ENCODE peak calls at places on chromosomes 4 and X, in six cellular contexts. E is CD4-positive, alpha-beta T cell; X is suprapubic skin; B is body of pancreas; J is brain pericyte; P is psoas muscle. M is an unnamed sample.

GRCh38 chr4:35286434-35286833 is 957.9 kb downstream of the ARAP2 start:
- DNase-seq in J (no peak), P (no peak), E (no peak), X (no peak), B (no peak), M (no peak)

GRCh38 chr4:82951196-82951595 is 50.7 kb downstream of the THAP9 start:
- DNase-seq in X (no peak), J (no peak), P (no peak), E (no peak), B (no peak), M (no peak)

GRCh38 chrX:66717926-66718325 is 79.0 kb upstream of the EDA2R start:
- DNase-seq in P (no peak), E (no peak), B (no peak), J (no peak), X (no peak), M (no peak)

GRCh38 chr4:17013382-17014006 is 115.0 kb upstream of the LDB2 start:
- DNase-seq in B (no peak), X (no peak), P (no peak), J (no peak), E (no peak), M (no peak)

GRCh38 chr4:67468801-67469200 is 76.5 kb downstream of the CENPC start:
- DNase-seq in P (no peak), B (no peak), J (no peak), X (no peak), E (no peak), M (no peak)

GRCh38 chrX:142005532-142005931 is 101.8 kb downstream of the MAGEC1 start:
- DNase-seq in E (no peak), B (no peak), J (no peak), X (no peak), P (no peak), M (no peak)

GRCh38 chr4:124526760-124527159 is 185.8 kb downstream of the ANKRD50 start:
- DNase-seq in P (no peak), X (no peak), E (no peak), B (no peak), J (no peak), M (no peak)

GRCh38 chrX:136710324-136710951 is 62.5 kb downstream of the CD40LG start:
- DNase-seq in X (no peak), P (no peak), J (no peak), E (no peak), B (no peak), M (no peak)

GRCh38 chrX:69314436-69315348 is 149.4 kb upstream of the PJA1 start:
- DNase-seq in E (no peak), B (no peak), P (no peak), X (no peak), J (no peak), M (no peak)

GRCh38 chrX:45757272-45757671 is 556.6 kb upstream of the DIPK2B start:
- DNase-seq in B (no peak), P (no peak), J (no peak), X (no peak), E (no peak), M (no peak)

GRCh38 chr4:7073526-7074390 is 5.9 kb upstream of the GRPEL1 start:
- DNase-seq in P (no peak), X (no peak), B (no peak), E (no peak), J (no peak), M (no peak)

GRCh38 chrX:130171446-130172126 is at the start of gene RAB33A:
- DNase-seq in E (peak; percentile 39), J (no peak), X (no peak), P (no peak), B (no peak), M (no peak)

GRCh38 chr4:72358483-72358882 is 210.5 kb downstream of the ADAMTS3 start:
- DNase-seq in E (no peak), X (no peak), J (no peak), P (no peak), B (no peak), M (no peak)